ENCODE peak calls at places on chromosomes 3 and 15, in five cellular contexts. One of them, this sample, is unnamed.

GRCh38 chr15:78302579-78302978 is 3.2 kb upstream of the SKIC8 start:
- DNase-seq in Daoy: peak; percentile 74
- DNase-seq in K562: no peak
- DNase-seq in AG04450: peak; percentile 39
- DNase-seq in RKO: peak; percentile 36
- DNase-seq in this sample: peak; percentile 88

GRCh38 chr15:65259367-65259781 is 27.3 kb downstream of the PARP16 start:
- DNase-seq in Daoy: no peak
- DNase-seq in K562: no peak
- DNase-seq in AG04450: no peak
- DNase-seq in RKO: no peak
- DNase-seq in this sample: no peak

GRCh38 chr15:25766421-25766820 is 96.7 kb downstream of the ATP10A start:
- DNase-seq in Daoy: no peak
- DNase-seq in K562: no peak
- DNase-seq in AG04450: no peak
- DNase-seq in RKO: no peak
- DNase-seq in this sample: no peak

GRCh38 chr3:120355486-120355885 is 6.3 kb upstream of the LRRC58 start:
- DNase-seq in Daoy: no peak
- DNase-seq in K562: no peak
- DNase-seq in AG04450: no peak
- DNase-seq in RKO: no peak
- DNase-seq in this sample: no peak

GRCh38 chr3:3586843-3587626 is 212.2 kb upstream of the LRRN1 start:
- DNase-seq in Daoy: no peak
- DNase-seq in K562: no peak
- DNase-seq in AG04450: no peak
- DNase-seq in RKO: no peak
- DNase-seq in this sample: no peak

GRCh38 chr15:96273317-96274086 is 57.0 kb upstream of the NR2F2 start:
- DNase-seq in Daoy: peak; percentile 99
- DNase-seq in K562: peak; percentile 93
- DNase-seq in AG04450: peak; percentile 95
- DNase-seq in RKO: peak; percentile 76
- DNase-seq in this sample: peak; percentile 100

GRCh38 chr3:97932387-97932801 is 39.8 kb downstream of the RIOX2 start:
- DNase-seq in Daoy: no peak
- DNase-seq in K562: peak; percentile 38
- DNase-seq in AG04450: no peak
- DNase-seq in RKO: no peak
- DNase-seq in this sample: no peak

GRCh38 chr3:43997788-43998373 is 243.8 kb upstream of the TOPAZ1 start:
- DNase-seq in Daoy: no peak
- DNase-seq in K562: no peak
- DNase-seq in AG04450: no peak
- DNase-seq in RKO: no peak
- DNase-seq in this sample: no peak

GRCh38 chr3:138594150-138594934 is at the start of gene CEP70:
- DNase-seq in Daoy: peak; percentile 98
- DNase-seq in K562: peak; percentile 92
- DNase-seq in AG04450: peak; percentile 85
- DNase-seq in RKO: peak; percentile 93
- DNase-seq in this sample: peak; percentile 77

GRCh38 chr3:46713048-46713897 is 4.4 kb downstream of the PRSS50 start:
- DNase-seq in Daoy: no peak
- DNase-seq in K562: no peak
- DNase-seq in AG04450: no peak
- DNase-seq in RKO: no peak
- DNase-seq in this sample: no peak